ENCODE peak calls at places on chromosomes 1 and 21, in ten cellular contexts. B, W, K, Z, O, T, S, P, X and R are unnamed samples.

GRCh38 chr21:16323586-16323985 is 593.8 kb downstream of the USP25 start:
- DNase-seq in O (no peak), W (peak; percentile 67), S (no peak), B (no peak), T (no peak), K (no peak), P (no peak), Z (no peak), X (no peak), R (no peak)

GRCh38 chr1:70459502-70460225 is 48.6 kb downstream of the CTH start:
- DNase-seq in P (no peak), Z (peak; percentile 20), S (peak; percentile 33), O (no peak), B (no peak), K (no peak), W (peak; percentile 19), T (peak; percentile 62), X (no peak), R (peak; percentile 32)

GRCh38 chr21:39656209-39656608 is 43.5 kb downstream of the B3GALT5 start:
- DNase-seq in X (no peak), O (no peak), T (no peak), S (no peak), P (no peak), Z (no peak), K (no peak), B (no peak), W (no peak), R (no peak)

GRCh38 chr1:231590453-231591198 is 36.0 kb upstream of the DISC1 start:
- DNase-seq in T (peak; percentile 81), O (peak; percentile 46), K (no peak), Z (peak; percentile 12), P (no peak), W (peak; percentile 71), B (no peak), X (no peak), S (peak; percentile 83), R (peak; percentile 46)

GRCh38 chr1:238960071-238960470 is 426.3 kb upstream of the CHRM3 start:
- DNase-seq in X (no peak), B (no peak), O (no peak), Z (no peak), W (no peak), T (peak; percentile 82), S (peak; percentile 76), P (no peak), K (no peak), R (peak; percentile 80)

GRCh38 chr1:39957299-39958020 is 2.5 kb downstream of the MFSD2A start:
- DNase-seq in P (no peak), Z (no peak), O (no peak), B (no peak), W (peak; percentile 38), X (no peak), K (no peak), T (no peak), S (peak; percentile 43), R (no peak)

GRCh38 chr1:99784143-99784542 is 17.7 kb upstream of the FRRS1 start:
- DNase-seq in T (no peak), B (no peak), S (no peak), K (no peak), O (no peak), X (no peak), Z (peak; percentile 59), W (no peak), P (no peak), R (no peak)

GRCh38 chr1:204194771-204195170 is 1.5 kb downstream of the KISS1 start:
- DNase-seq in Z (no peak), W (no peak), X (no peak), O (no peak), T (no peak), B (no peak), S (no peak), K (no peak), P (no peak), R (no peak)

GRCh38 chr1:222979561-222979960 is 163.5 kb downstream of the TLR5 start:
- DNase-seq in Z (peak; percentile 41), B (no peak), K (no peak), W (no peak), S (no peak), X (no peak), O (no peak), P (no peak), T (no peak), R (no peak)

GRCh38 chr1:24641646-24642151 is 1.4 kb upstream of the SRRM1 start:
- DNase-seq in S (peak; percentile 47), Z (peak; percentile 77), P (no peak), X (peak; percentile 4), T (peak; percentile 48), W (no peak), B (peak; percentile 26), K (no peak), O (peak; percentile 65), R (peak; percentile 50)